ENCODE peak calls at places on chromosomes 3 and 15, in eight cellular contexts. I is HCT116, C is SK-N-SH, Y is GM23338, T is PC-3, K is hepatocyte, Q is MM.1S, Z is GM23248. O is an unnamed sample. For H3K9me2 and H3K4me1, the result is how much of the 10 kb centered on the place peaks cover.

GRCh38 chr3:156317457-156317856 is 197.1 kb downstream of the KCNAB1 start:
- DNase-seq in C (no peak), Y (peak), Z (peak), Q (no peak), T (peak), I (peak), K (peak), O (no peak)

GRCh38 chr3:30548605-30549004 is 57.8 kb upstream of the TGFBR2 start:
- DNase-seq in Y (peak), I (no peak), K (no peak), Z (peak), Q (no peak), T (peak), C (peak), O (no peak)

GRCh38 chr15:28919201-28919627 is 33.4 kb downstream of the APBA2 start:
- DNase-seq in Y (peak), Q (no peak), I (no peak), K (peak), T (peak), Z (no peak), C (no peak), O (no peak)

GRCh38 chr3:20645340-20645739 is 459.3 kb upstream of the SGO1 start:
- DNase-seq in K (no peak), Z (no peak), C (no peak), Y (no peak), Q (no peak), T (no peak), I (no peak), O (no peak)

GRCh38 chr3:38006031-38006430 is 15.4 kb downstream of the VILL start:
- DNase-seq in C (no peak), Q (no peak), K (no peak), Y (no peak), Z (no peak), T (no peak), I (no peak), O (no peak)

GRCh38 chr3:191070201-191070600 is 128.8 kb upstream of the OSTN start:
- DNase-seq in I (no peak), Y (no peak), C (no peak), Q (no peak), K (no peak), Z (peak), T (peak), O (no peak)

GRCh38 chr3:30632065-30632464 is 25.7 kb downstream of the TGFBR2 start:
- DNase-seq in I (no peak), K (no peak), Q (no peak), Z (peak), C (no peak), Y (no peak), T (peak), O (no peak)

GRCh38 chr3:71581451-71581980 is 2.0 kb downstream of the FOXP1 start:
- DNase-seq in C (peak), Q (no peak), Z (peak), T (peak), Y (peak), K (peak), I (no peak), O (no peak)

GRCh38 chr3:52286777-52287110 is 884 bp upstream of the GLYCTK start:
- DNase-seq in C (no peak), Q (no peak), Z (peak), I (no peak), K (no peak), T (no peak), Y (no peak), O (no peak)

GRCh38 chr3:123660900-123661299 is 76.0 kb upstream of the HACD2 start:
- DNase-seq in Z (peak), Y (no peak), Q (no peak), K (peak), C (peak), T (peak), I (no peak), O (no peak)

GRCh38 chr15:79900087-79900486 is 3.3 kb upstream of the MTHFS start:
- DNase-seq in K (no peak), Z (no peak), Q (no peak), Y (no peak), T (no peak), C (no peak), I (no peak), O (no peak)

GRCh38 chr3:184816654-184817053 is 4.7 kb downstream of the VPS8 start:
- DNase-seq in Y (no peak), T (peak), Z (no peak), C (no peak), K (no peak), Q (no peak), I (no peak), O (no peak)

GRCh38 chr3:87351913-87352312 is 75.5 kb upstream of the POU1F1 start:
- DNase-seq in C (no peak), T (no peak), K (no peak), Y (no peak), Z (no peak), Q (no peak), I (no peak), O (no peak)

GRCh38 chr3:54046677-54047214 is 75.6 kb upstream of the CACNA2D3 start:
- DNase-seq in I (no peak), Z (peak), C (peak), K (peak), Y (no peak), T (peak), Q (no peak), O (no peak)

GRCh38 chr3:56960234-56960917 is 100.1 kb upstream of the SPATA12 start:
- DNase-seq in Z (no peak), T (no peak), Q (no peak), C (no peak), K (no peak), Y (no peak), I (no peak), O (no peak)

GRCh38 chr15:48086162-48086561 is 34.6 kb upstream of the SLC24A5 start:
- DNase-seq in K (no peak), T (no peak), C (peak), Z (peak), I (no peak), Y (no peak), Q (no peak), O (no peak)

GRCh38 chr3:58254144-58254543 is 16.6 kb downstream of the ABHD6 start:
- DNase-seq in I (no peak), K (no peak), Y (no peak), Q (no peak), C (no peak), Z (no peak), T (peak), O (no peak)

GRCh38 chr3:15629860-15630597 is 28.5 kb downstream of the BTD start:
- DNase-seq in C (peak), Z (peak), T (peak), Q (peak), I (peak), K (peak), Y (peak), O (peak)

GRCh38 chr15:96170616-96171270 is 159.8 kb upstream of the NR2F2 start:
- DNase-seq in T (no peak), I (no peak), K (peak), Q (no peak), Y (no peak), C (no peak), Z (no peak), O (no peak)

GRCh38 chr3:186643493-186643892 is 3.3 kb downstream of the FETUB start:
- DNase-seq in Q (peak), C (no peak), Y (peak), Z (no peak), I (no peak), K (no peak), T (peak), O (no peak)

GRCh38 chr3:152193673-152194267 is 75.0 kb upstream of the MBNL1 start:
- DNase-seq in Z (no peak), K (no peak), Q (peak), Y (no peak), I (no peak), T (no peak), C (no peak), O (no peak)

DNA sequence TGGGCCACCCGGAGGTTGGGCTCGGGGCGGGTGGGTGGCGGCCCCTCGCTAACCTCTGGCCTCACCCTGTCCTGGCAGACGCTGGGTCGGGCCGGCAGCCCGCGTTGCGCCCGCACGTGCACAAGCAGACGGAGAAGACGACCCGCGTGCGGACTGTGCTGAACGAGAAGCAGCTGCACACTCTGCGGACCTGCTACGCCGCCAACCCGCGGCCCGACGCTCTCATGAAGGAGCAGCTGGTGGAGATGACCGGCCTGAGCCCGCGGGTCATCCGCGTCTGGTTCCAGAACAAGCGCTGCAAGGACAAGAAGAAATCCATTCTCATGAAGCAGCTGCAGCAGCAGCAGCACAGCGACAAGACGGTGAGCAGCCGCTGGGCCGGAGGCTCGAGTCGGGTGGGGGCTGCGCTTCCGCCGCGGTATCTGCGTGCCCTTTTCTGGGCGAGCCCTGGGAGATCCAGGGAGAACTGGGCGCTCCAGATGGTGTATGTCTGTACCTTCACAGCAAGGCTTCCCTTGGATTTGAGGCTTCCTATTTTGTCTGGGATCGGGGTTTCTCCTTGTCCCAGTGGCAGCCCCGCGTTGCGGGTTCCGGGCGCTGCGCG is 3.7 kb downstream of the ISL2 start:
- DNase-seq in Q (peak), Y (peak), T (no peak), K (peak), I (no peak), Z (peak), C (peak), O (no peak)
- H3K9me2 ChIP-seq in Q (under half), Y (under half), T (under half), K (under half), I (under half), Z (under half), C (under half), O (under half)

DNA sequence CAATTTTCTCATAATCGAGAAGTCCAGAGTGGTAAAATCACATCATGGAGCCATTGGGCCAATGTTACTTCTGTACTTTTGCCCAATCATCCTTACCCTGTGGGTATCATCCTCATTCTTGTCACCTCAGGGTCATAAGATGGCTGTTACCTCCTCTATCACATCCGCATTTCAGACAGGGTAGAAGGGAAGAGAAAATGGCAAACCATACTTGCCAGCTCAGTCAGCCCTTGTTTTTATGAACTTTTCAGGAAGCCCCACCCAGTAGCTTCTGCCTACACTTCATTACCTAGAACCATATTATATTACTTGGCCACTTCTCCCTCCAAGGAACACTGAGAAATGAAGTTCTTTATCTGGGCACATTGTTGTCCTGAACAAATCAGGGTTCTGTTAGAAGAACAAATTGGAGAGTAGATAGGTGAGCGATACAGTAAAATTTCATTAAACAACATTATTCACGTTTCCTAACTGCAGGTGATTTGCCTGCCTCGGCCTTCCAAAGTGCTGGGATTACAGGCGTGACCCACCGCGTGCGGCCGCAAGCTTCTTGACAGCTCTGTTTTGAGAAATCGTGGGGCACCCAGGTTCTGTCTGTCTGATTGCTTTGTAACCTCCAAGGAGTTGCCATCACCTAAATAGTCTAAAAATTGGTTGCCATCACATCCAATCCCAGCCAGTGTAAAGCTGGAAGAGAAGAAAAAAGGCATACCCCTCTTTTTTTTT is 34.5 kb upstream of the RPN1 start:
- DNase-seq in T (no peak), Q (no peak), K (no peak), C (no peak), Y (no peak), I (no peak), Z (no peak), O (no peak)
- H3K4me1 ChIP-seq in T (under half), Q (under half), K (under half), C (under half), Y (under half), I (under half), Z (under half), O (under half)

GRCh38 chr3:23343509-23343908 is 140.4 kb downstream of the UBE2E2 start:
- DNase-seq in K (no peak), Y (no peak), C (no peak), Q (no peak), Z (no peak), I (no peak), T (no peak), O (no peak)

GRCh38 chr3:23344886-23345285 is 141.8 kb downstream of the UBE2E2 start:
- DNase-seq in K (no peak), I (no peak), C (no peak), T (no peak), Z (no peak), Y (no peak), Q (no peak), O (no peak)

GRCh38 chr3:23341147-23341838 is 138.2 kb downstream of the UBE2E2 start:
- DNase-seq in T (no peak), Z (no peak), C (no peak), Y (no peak), K (no peak), I (no peak), Q (no peak), O (no peak)
- H3K4me2 ChIP-seq in T (no peak), Z (no peak), C (no peak), Y (no peak), K (no peak), I (no peak), Q (peak), O (no peak)

GRCh38 chr3:161252143-161252542 is 31.0 kb downstream of the NMD3 start:
- DNase-seq in K (no peak), Q (no peak), C (no peak), T (no peak), I (no peak), Z (no peak), Y (no peak), O (no peak)
- H3K9me2 ChIP-seq in K (under half), Q (under half), C (under half), T (under half), I (under half), Z (under half), Y (under half), O (under half)

GRCh38 chr15:66145242-66146182 is 108.0 kb downstream of the MEGF11 start:
- DNase-seq in T (no peak), Z (no peak), C (peak), Q (no peak), K (no peak), I (no peak), Y (no peak), O (no peak)
- H3K4me1 ChIP-seq in T (under half), Z (under half), C (half or more), Q (under half), K (under half), I (under half), Y (under half), O (under half)

O was measured in PC-9.